ENCODE peak calls at places on chromosomes 5 and 9, in five cellular contexts. One of them, this sample, is unnamed.

GRCh38 chr5:6904822-6905221 is 191.6 kb downstream of the TENT4A start:
- DNase-seq in non-pigmented ciliary epithelial cell: no peak
- DNase-seq in C1 segment of cervical spinal cord: no peak
- DNase-seq in endothelial cell: no peak
- DNase-seq in thoracic aorta: no peak
- DNase-seq in this sample: no peak

GRCh38 chr9:126453156-126453963 is 126.7 kb downstream of the MVB12B start:
- DNase-seq in C1 segment of cervical spinal cord: no peak
- DNase-seq in non-pigmented ciliary epithelial cell: no peak
- DNase-seq in endothelial cell: no peak
- DNase-seq in thoracic aorta: no peak
- DNase-seq in this sample: peak

GRCh38 chr5:67248703-67249589 is 52.3 kb upstream of the CD180 start:
- DNase-seq in thoracic aorta: no peak
- DNase-seq in endothelial cell: no peak
- DNase-seq in C1 segment of cervical spinal cord: no peak
- DNase-seq in non-pigmented ciliary epithelial cell: no peak
- DNase-seq in this sample: no peak

GRCh38 chr9:22238809-22239684 is 207.6 kb upstream of the DMRTA1 start:
- DNase-seq in endothelial cell: no peak
- DNase-seq in non-pigmented ciliary epithelial cell: no peak
- DNase-seq in C1 segment of cervical spinal cord: no peak
- DNase-seq in thoracic aorta: no peak
- DNase-seq in this sample: no peak

GRCh38 chr9:111158375-111158774 is 120.1 kb upstream of the LPAR1 start:
- DNase-seq in endothelial cell: no peak
- DNase-seq in C1 segment of cervical spinal cord: no peak
- DNase-seq in thoracic aorta: no peak
- DNase-seq in non-pigmented ciliary epithelial cell: no peak
- DNase-seq in this sample: no peak

GRCh38 chr5:180830253-180831138 is 27.9 kb upstream of the MGAT1 start:
- DNase-seq in thoracic aorta: no peak
- DNase-seq in endothelial cell: no peak
- DNase-seq in C1 segment of cervical spinal cord: peak
- DNase-seq in non-pigmented ciliary epithelial cell: no peak
- DNase-seq in this sample: no peak

GRCh38 chr5:118883396-118883795 is 105.0 kb downstream of the DTWD2 start:
- DNase-seq in non-pigmented ciliary epithelial cell: no peak
- DNase-seq in thoracic aorta: no peak
- DNase-seq in C1 segment of cervical spinal cord: no peak
- DNase-seq in endothelial cell: no peak
- DNase-seq in this sample: no peak

GRCh38 chr5:158590936-158591863 is 508.5 kb downstream of the EBF1 start:
- DNase-seq in C1 segment of cervical spinal cord: no peak
- DNase-seq in thoracic aorta: no peak
- DNase-seq in endothelial cell: peak
- DNase-seq in non-pigmented ciliary epithelial cell: no peak
- DNase-seq in this sample: no peak

GRCh38 chr9:71747572-71747971 is 20.7 kb downstream of the CEMIP2 start:
- DNase-seq in C1 segment of cervical spinal cord: no peak
- DNase-seq in endothelial cell: no peak
- DNase-seq in non-pigmented ciliary epithelial cell: no peak
- DNase-seq in thoracic aorta: no peak
- DNase-seq in this sample: no peak

GRCh38 chr5:113081881-113082546 is 105.4 kb downstream of the DCP2 start:
- DNase-seq in endothelial cell: no peak
- DNase-seq in C1 segment of cervical spinal cord: no peak
- DNase-seq in non-pigmented ciliary epithelial cell: peak
- DNase-seq in thoracic aorta: no peak
- DNase-seq in this sample: no peak

GRCh38 chr5:69517763-69518212 is 25.2 kb downstream of the OCLN start:
- DNase-seq in endothelial cell: no peak
- DNase-seq in non-pigmented ciliary epithelial cell: no peak
- DNase-seq in thoracic aorta: no peak
- DNase-seq in C1 segment of cervical spinal cord: no peak
- DNase-seq in this sample: no peak

GRCh38 chr9:35658144-35658893 is at the start of gene CCDC107:
- DNase-seq in non-pigmented ciliary epithelial cell: no peak
- DNase-seq in thoracic aorta: no peak
- DNase-seq in endothelial cell: peak
- DNase-seq in C1 segment of cervical spinal cord: peak
- DNase-seq in this sample: peak

GRCh38 chr9:136823136-136824046 is 15.6 kb downstream of the RABL6 start:
- DNase-seq in thoracic aorta: no peak
- DNase-seq in C1 segment of cervical spinal cord: no peak
- DNase-seq in endothelial cell: no peak
- DNase-seq in non-pigmented ciliary epithelial cell: no peak
- DNase-seq in this sample: no peak